ENCODE peak calls at places on chromosomes 4 and X, in four cellular contexts. One of them, this sample, is unnamed.

GRCh38 chrX:72659726-72660125 is 54.4 kb downstream of the PHKA1 start:
- DNase-seq in astrocyte of the spinal cord: no peak
- DNase-seq in naive B cell: no peak
- DNase-seq in suprapubic skin: no peak
- DNase-seq in this sample: no peak

GRCh38 chrX:118240359-118240758 is 105.5 kb upstream of the WDR44 start:
- DNase-seq in astrocyte of the spinal cord: no peak
- DNase-seq in naive B cell: no peak
- DNase-seq in suprapubic skin: no peak
- DNase-seq in this sample: no peak

GRCh38 chr4:53128959-53129358 is 236.9 kb downstream of the SCFD2 start:
- DNase-seq in suprapubic skin: no peak
- DNase-seq in astrocyte of the spinal cord: no peak
- DNase-seq in naive B cell: no peak
- DNase-seq in this sample: no peak

GRCh38 chr4:113052379-113052951 is 3.0 kb downstream of the ANK2 start:
- DNase-seq in naive B cell: no peak
- DNase-seq in astrocyte of the spinal cord: peak
- DNase-seq in suprapubic skin: no peak
- DNase-seq in this sample: no peak

GRCh38 chr4:139142980-139143379 is 34.0 kb downstream of the ELF2 start:
- DNase-seq in astrocyte of the spinal cord: no peak
- DNase-seq in suprapubic skin: no peak
- DNase-seq in naive B cell: no peak
- DNase-seq in this sample: no peak

GRCh38 chrX:151088221-151088620 is 88.2 kb upstream of the GPR50 start:
- DNase-seq in astrocyte of the spinal cord: no peak
- DNase-seq in suprapubic skin: no peak
- DNase-seq in naive B cell: no peak
- DNase-seq in this sample: no peak

GRCh38 chrX:16666541-16666940 is 16.6 kb downstream of the S100G start:
- DNase-seq in astrocyte of the spinal cord: peak
- DNase-seq in naive B cell: no peak
- DNase-seq in suprapubic skin: no peak
- DNase-seq in this sample: no peak

GRCh38 chr4:162011039-162011438 is 152.8 kb downstream of the FSTL5 start:
- DNase-seq in naive B cell: no peak
- DNase-seq in astrocyte of the spinal cord: peak
- DNase-seq in suprapubic skin: no peak
- DNase-seq in this sample: no peak

GRCh38 chrX:107766470-107767140 is 9.0 kb downstream of the TSC22D3 start:
- DNase-seq in suprapubic skin: no peak
- DNase-seq in astrocyte of the spinal cord: peak
- DNase-seq in naive B cell: no peak
- DNase-seq in this sample: no peak

GRCh38 chrX:786441-786881 is 155.9 kb downstream of the SHOX start:
- DNase-seq in naive B cell: no peak
- DNase-seq in astrocyte of the spinal cord: no peak
- DNase-seq in suprapubic skin: no peak
- DNase-seq in this sample: no peak

GRCh38 chrX:48956728-48957414 is 536 bp downstream of the OTUD5 start:
- DNase-seq in astrocyte of the spinal cord: no peak
- DNase-seq in suprapubic skin: no peak
- DNase-seq in naive B cell: peak
- DNase-seq in this sample: no peak

GRCh38 chrX:19683817-19684216 is 168.5 kb upstream of the MAP3K15 start:
- DNase-seq in naive B cell: no peak
- DNase-seq in suprapubic skin: no peak
- DNase-seq in astrocyte of the spinal cord: no peak
- DNase-seq in this sample: no peak

GRCh38 chrX:154058207-154058997 is 38.7 kb upstream of the IRAK1 start:
- DNase-seq in naive B cell: no peak
- DNase-seq in astrocyte of the spinal cord: no peak
- DNase-seq in suprapubic skin: no peak
- DNase-seq in this sample: no peak

GRCh38 chr4:103052145-103052544 is 24.4 kb downstream of the SLC9B2 start:
- DNase-seq in naive B cell: no peak
- DNase-seq in suprapubic skin: no peak
- DNase-seq in astrocyte of the spinal cord: no peak
- DNase-seq in this sample: no peak

GRCh38 chrX:44343412-44343942 is at the start of gene EFHC2:
- DNase-seq in suprapubic skin: peak
- DNase-seq in astrocyte of the spinal cord: no peak
- DNase-seq in naive B cell: peak
- DNase-seq in this sample: peak

This sample was measured in GDM1.